ENCODE peak calls at places on chromosome 12, in eight cellular contexts. I is amygdala; R is iPS-NIHi11; B is lung microvascular endothelial cell; N is progenitor cell of endocrine pancreas; P is activated CD4-positive, CD25-positive, alpha-beta regulatory T cell; K is CD4-positive, CD25-positive, alpha-beta regulatory T cell; D is fibroblast of pulmonary artery. A is an unnamed sample.

GRCh38 chr12:34354239-34355200 is 332.2 kb downstream of the ALG10 start:
- DNase-seq in R (no peak), D (no peak), I (no peak), K (no peak), P (no peak), N (no peak), B (no peak), A (no peak)

GRCh38 chr12:52508211-52508610 is 12.0 kb downstream of the KRT5 start:
- DNase-seq in D (no peak), B (no peak), R (no peak), K (no peak), N (no peak), P (no peak), I (no peak), A (no peak)

GRCh38 chr12:122491991-122492390 is 8.7 kb downstream of the ZCCHC8 start:
- DNase-seq in K (no peak), B (no peak), D (no peak), P (no peak), I (no peak), N (no peak), R (no peak), A (no peak)

GRCh38 chr12:96375841-96376249 is 24.4 kb downstream of the CDK17 start:
- DNase-seq in N (no peak), D (no peak), I (no peak), K (no peak), P (no peak), R (no peak), B (peak), A (no peak)

GRCh38 chr12:9619411-9620179 is 11.9 kb upstream of the KLRB1 start:
- DNase-seq in R (no peak), N (no peak), D (no peak), B (no peak), K (no peak), I (no peak), P (no peak), A (no peak)

GRCh38 chr12:18752280-18752920 is 14.5 kb downstream of the CAPZA3 start:
- DNase-seq in R (peak), I (no peak), N (no peak), P (no peak), K (no peak), D (peak), B (no peak), A (no peak)

GRCh38 chr12:64825143-64826011 is 930 bp downstream of the TBC1D30 start:
- DNase-seq in D (no peak), N (no peak), P (no peak), I (no peak), K (no peak), B (no peak), R (peak), A (peak)

GRCh38 chr12:133236556-133236955 is 879 bp upstream of the ANHX start:
- DNase-seq in K (no peak), N (no peak), D (no peak), R (no peak), I (no peak), P (no peak), B (no peak), A (no peak)

GRCh38 chr12:51343201-51343600 is 3.3 kb downstream of the CELA1 start:
- DNase-seq in D (no peak), K (no peak), N (no peak), B (no peak), I (no peak), P (no peak), R (no peak), A (no peak)

GRCh38 chr12:112116232-112117060 is 7.9 kb upstream of the NAA25 start:
- DNase-seq in I (peak), K (no peak), P (no peak), R (peak), B (peak), D (peak), N (peak), A (peak)

GRCh38 chr12:116528067-116528466 is 31.1 kb upstream of the MAP1LC3B2 start:
- DNase-seq in P (no peak), I (no peak), N (no peak), K (no peak), B (no peak), D (no peak), R (no peak), A (no peak)

GRCh38 chr12:6635375-6635855 is 344 bp downstream of the LPAR5 start:
- DNase-seq in R (no peak), B (no peak), D (no peak), N (no peak), K (no peak), P (no peak), I (no peak), A (no peak)

GRCh38 chr12:21453312-21453852 is 15.9 kb downstream of the PYROXD1 start:
- DNase-seq in D (no peak), R (no peak), I (no peak), K (peak), B (no peak), N (no peak), P (no peak), A (no peak)

GRCh38 chr12:49524660-49525324 is 14.0 kb upstream of the KCNH3 start:
- DNase-seq in I (no peak), R (no peak), N (no peak), B (peak), P (no peak), K (no peak), D (peak), A (no peak)

GRCh38 chr12:124653169-124653931 is 85.9 kb upstream of the NCOR2 start:
- DNase-seq in B (no peak), P (no peak), R (no peak), D (no peak), K (no peak), I (no peak), N (no peak), A (no peak)

GRCh38 chr12:103645202-103645601 is 58.1 kb downstream of the STAB2 start:
- DNase-seq in K (no peak), R (no peak), D (peak), I (no peak), N (no peak), B (no peak), P (no peak), A (no peak)

GRCh38 chr12:90974286-90974685 is 19.3 kb upstream of the CCER1 start:
- DNase-seq in B (no peak), K (no peak), R (no peak), N (no peak), D (no peak), P (no peak), I (no peak), A (no peak)

GRCh38 chr12:53107122-53107521 is 3.8 kb downstream of the SOAT2 start:
- DNase-seq in P (no peak), B (no peak), K (no peak), D (no peak), R (no peak), N (no peak), I (no peak), A (no peak)

GRCh38 chr12:55626154-55626553 is 10.5 kb upstream of the OR10P1 start:
- DNase-seq in N (no peak), I (no peak), D (no peak), P (no peak), K (no peak), B (no peak), R (no peak), A (no peak)

GRCh38 chr12:27802511-27802910 is 22.5 kb upstream of the MANSC4 start:
- DNase-seq in B (no peak), R (no peak), N (no peak), I (no peak), D (no peak), P (no peak), K (no peak), A (no peak)

GRCh38 chr12:121949643-121950397 is 31.4 kb downstream of the CFAP251 start:
- DNase-seq in N (no peak), P (no peak), D (peak), R (no peak), K (no peak), I (no peak), B (no peak), A (no peak)

GRCh38 chr12:111766608-111767361 is at the start of gene ALDH2:
- DNase-seq in I (peak), N (peak), R (peak), D (peak), B (peak), K (peak), P (no peak), A (peak)

GRCh38 chr12:100718212-100718611 is 76.4 kb upstream of the ANO4 start:
- DNase-seq in N (no peak), D (peak), I (no peak), K (no peak), P (no peak), R (peak), B (no peak), A (no peak)

GRCh38 chr12:110848524-110848923 is 1.7 kb downstream of the CCDC63 start:
- DNase-seq in N (no peak), R (no peak), I (no peak), B (no peak), D (no peak), K (no peak), P (no peak), A (no peak)

GRCh38 chr12:104672501-104673265 is 215.9 kb downstream of the CHST11 start:
- DNase-seq in I (peak), R (no peak), B (no peak), P (no peak), N (no peak), D (peak), K (no peak), A (peak)

GRCh38 chr12:47754881-47755280 is 3.8 kb downstream of the RAPGEF3 start:
- DNase-seq in P (no peak), B (peak), K (no peak), N (no peak), R (no peak), I (no peak), D (no peak), A (no peak)

GRCh38 chr12:39619316-39619659 is 315 bp downstream of the ABCD2 start:
- DNase-seq in I (no peak), N (no peak), D (no peak), R (no peak), P (no peak), B (no peak), K (no peak), A (peak)

GRCh38 chr12:56805282-56805855 is 42.2 kb downstream of the HSD17B6 start:
- DNase-seq in B (no peak), K (no peak), N (no peak), P (no peak), R (no peak), I (no peak), D (no peak), A (no peak)

GRCh38 chr12:113424915-113425823 is 3.0 kb downstream of the SDSL start:
- DNase-seq in D (peak), I (no peak), P (no peak), N (peak), R (peak), K (peak), B (peak), A (peak)

GRCh38 chr12:53807322-53807721 is 55.5 kb upstream of the CISTR start:
- DNase-seq in K (no peak), B (no peak), I (no peak), P (no peak), R (no peak), D (no peak), N (no peak), A (no peak)

GRCh38 chr12:3032161-3032560 is 45.0 kb upstream of the TSPAN9 start:
- DNase-seq in K (no peak), B (no peak), N (no peak), R (no peak), P (no peak), D (no peak), I (no peak), A (no peak)

GRCh38 chr12:112191840-112192321 is 66.5 kb downstream of the TRAFD1 start:
- DNase-seq in D (peak), P (no peak), I (no peak), K (no peak), N (no peak), R (no peak), B (no peak), A (no peak)

GRCh38 chr12:113630625-113631024 is 159.0 kb upstream of the LHX5 start:
- DNase-seq in I (no peak), D (no peak), P (no peak), R (no peak), N (no peak), K (no peak), B (no peak), A (no peak)

GRCh38 chr12:65139389-65139788 is 18.3 kb upstream of the WIF1 start:
- DNase-seq in B (no peak), I (no peak), N (no peak), R (no peak), D (no peak), K (no peak), P (no peak), A (no peak)

GRCh38 chr12:118884226-118884625 is 97.1 kb upstream of the SRRM4 start:
- DNase-seq in K (no peak), R (no peak), B (no peak), N (no peak), D (no peak), P (no peak), I (no peak), A (no peak)

GRCh38 chr12:6834873-6835272 is 5.9 kb upstream of the GNB3 start:
- DNase-seq in I (no peak), P (no peak), N (no peak), D (no peak), R (no peak), K (no peak), B (no peak), A (no peak)

A was measured in occipital lobe.